ENCODE peak calls at places on chromosomes 11 and 22, in four cellular contexts. Y, J, M and Q are unnamed samples. For H3K36me3, the result is how much of the 10 kb centered on the place peaks cover.

GRCh38 chr11:65903068-65903481 is 2.9 kb upstream of the FOSL1 start:
- DNase-seq in M (no peak), Y (no peak), J (no peak), Q (no peak)

GRCh38 chr22:50469377-50470305 is 5.2 kb downstream of the SBF1 start:
- DNase-seq in Y (peak), J (no peak), M (peak), Q (no peak)

GRCh38 chr11:74970852-74971395 is 17.8 kb upstream of the NEU3 start:
- DNase-seq in J (no peak), Y (no peak), M (no peak), Q (no peak)

GRCh38 chr11:131763193-131763890 is 392.9 kb downstream of the NTM start:
- DNase-seq in J (no peak), Y (no peak), M (no peak), Q (no peak)

GRCh38 chr11:30326114-30326783 is 3.3 kb downstream of the ARL14EP start:
- DNase-seq in M (no peak), J (no peak), Y (no peak), Q (no peak)

GRCh38 chr22:23777776-23778575 is 5.3 kb downstream of the MMP11 start:
- DNase-seq in J (no peak), M (no peak), Y (no peak), Q (no peak)

GRCh38 chr22:33341611-33342010 is 283.4 kb upstream of the SYN3 start:
- DNase-seq in J (no peak), Y (no peak), M (no peak), Q (no peak)

GRCh38 chr11:16818284-16818683 is 79.8 kb downstream of the C11orf58 start:
- DNase-seq in Y (no peak), M (no peak), J (no peak), Q (no peak)

GRCh38 chr11:12087075-12087775 is 23.2 kb upstream of the MICAL2 start:
- DNase-seq in J (no peak), M (peak), Y (peak), Q (no peak)

GRCh38 chr22:42509548-42509947 is 10.0 kb downstream of the RRP7A start:
- DNase-seq in Y (no peak), M (no peak), J (no peak), Q (no peak)

GRCh38 chr22:17836977-17837742 is 62.9 kb upstream of the BID start:
- DNase-seq in Y (no peak), M (no peak), J (no peak), Q (no peak)

GRCh38 chr11:43687120-43687791 is 6.7 kb downstream of the HSD17B12 start:
- DNase-seq in Y (no peak), J (no peak), M (peak), Q (no peak)

GRCh38 chr11:95536049-95536448 is 253.5 kb downstream of the FAM76B start:
- DNase-seq in M (no peak), Y (no peak), J (no peak), Q (no peak)

GRCh38 chr11:67731583-67731982 is 57.2 kb upstream of the ALDH3B2 start:
- DNase-seq in Y (no peak), J (no peak), M (no peak), Q (no peak)

GRCh38 chr11:116073854-116074837 is 569.9 kb upstream of the CADM1 start:
- DNase-seq in M (no peak), J (no peak), Y (no peak), Q (no peak)

GRCh38 chr11:133443361-133443760 is 88.9 kb downstream of the OPCML start:
- DNase-seq in J (no peak), Y (no peak), M (no peak), Q (no peak)

GRCh38 chr11:103806130-103806900 is 230.1 kb upstream of the DDI1 start:
- DNase-seq in M (no peak), Y (no peak), J (no peak), Q (no peak)

GRCh38 chr11:123161386-123161785 is 33.7 kb downstream of the CLMP start:
- DNase-seq in Y (no peak), M (no peak), J (no peak), Q (no peak)

GRCh38 chr11:85795712-85796487 is 15.0 kb downstream of the SYTL2 start:
- DNase-seq in M (no peak), J (no peak), Y (no peak), Q (no peak)

GRCh38 chr22:20940178-20940790 is 23.1 kb downstream of the CRKL start:
- DNase-seq in M (no peak), J (no peak), Y (no peak), Q (no peak)

GRCh38 chr11:124846058-124846719 is 19.0 kb upstream of the ROBO3 start:
- DNase-seq in J (no peak), Y (no peak), M (no peak), Q (no peak)

GRCh38 chr11:124841186-124841585 is 24.0 kb upstream of the ROBO3 start:
- DNase-seq in Y (no peak), M (no peak), J (no peak), Q (no peak)

GRCh38 chr11:124844664-124845079 is 20.6 kb upstream of the ROBO3 start:
- DNase-seq in J (no peak), Y (no peak), M (no peak), Q (no peak)

GRCh38 chr11:124841765-124842700 is 23.2 kb upstream of the ROBO3 start:
- DNase-seq in J (no peak), M (no peak), Y (no peak), Q (no peak)

DNA sequence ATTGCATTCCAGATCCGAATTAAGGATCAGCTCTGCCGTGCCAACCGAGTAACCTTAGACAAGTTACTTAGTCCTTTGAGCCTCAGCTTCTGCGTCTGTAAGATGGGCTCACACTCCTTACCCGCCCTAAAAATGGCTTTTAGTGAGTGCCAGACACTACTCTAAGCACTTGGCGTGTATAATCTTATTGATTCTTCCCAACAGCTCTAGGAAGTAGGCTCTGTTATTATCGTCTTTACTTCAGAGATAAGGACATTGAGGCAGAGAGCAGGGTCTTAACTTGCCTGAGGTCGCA is 21.7 kb upstream of the ROBO3 start:
- DNase-seq in J (no peak), M (no peak), Y (no peak), Q (no peak)
- H3K4me3 ChIP-seq in J (no peak), M (no peak), Y (no peak), Q (no peak)

GRCh38 chr22:26292667-26292995 is 123.4 kb downstream of the SEZ6L start:
- DNase-seq in M (no peak), Y (no peak), J (no peak), Q (no peak)
- H3K27ac ChIP-seq in M (no peak), Y (no peak), J (no peak), Q (no peak)

DNA sequence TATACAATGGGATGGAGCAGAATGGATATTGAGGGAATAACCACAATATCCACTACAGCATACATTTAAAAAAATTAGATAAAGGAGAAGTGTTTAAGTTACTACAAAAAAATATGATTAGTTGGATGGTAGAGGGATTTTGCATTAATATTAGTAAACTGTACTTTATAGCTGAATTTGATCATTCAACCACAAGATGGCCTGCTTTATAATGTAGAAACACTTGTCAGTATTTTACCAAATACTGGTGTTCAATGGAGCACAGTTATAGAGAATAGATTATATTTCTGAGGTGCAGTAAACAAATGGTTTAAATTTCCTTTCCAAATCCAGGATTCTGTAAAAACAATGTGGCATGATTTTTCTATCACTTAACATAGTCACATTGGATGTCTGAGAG is 818.8 kb upstream of the CHORDC1 start:
- DNase-seq in Y (no peak), J (no peak), M (no peak), Q (no peak)
- H3K36me3 ChIP-seq in Y (under half), J (under half), M (under half), Q (under half)

GRCh38 chr11:64742087-64742939 is 1.6 kb downstream of the RASGRP2 start:
- DNase-seq in M (no peak), J (no peak), Y (peak), Q (no peak)
- H3K4me3 ChIP-seq in M (peak), J (peak), Y (peak), Q (peak)

GRCh38 chr11:46003647-46004046 is 81.2 kb downstream of the LARGE2 start:
- DNase-seq in J (no peak), Y (no peak), M (no peak), Q (no peak)

GRCh38 chr11:46010100-46010499 is 87.6 kb downstream of the LARGE2 start:
- DNase-seq in J (no peak), Y (no peak), M (no peak), Q (no peak)

GRCh38 chr11:46002146-46002545 is 79.7 kb downstream of the LARGE2 start:
- DNase-seq in J (no peak), M (no peak), Y (no peak), Q (no peak)

GRCh38 chr11:46009647-46010046 is 87.2 kb downstream of the LARGE2 start:
- DNase-seq in M (no peak), J (no peak), Y (no peak), Q (no peak)

DNA sequence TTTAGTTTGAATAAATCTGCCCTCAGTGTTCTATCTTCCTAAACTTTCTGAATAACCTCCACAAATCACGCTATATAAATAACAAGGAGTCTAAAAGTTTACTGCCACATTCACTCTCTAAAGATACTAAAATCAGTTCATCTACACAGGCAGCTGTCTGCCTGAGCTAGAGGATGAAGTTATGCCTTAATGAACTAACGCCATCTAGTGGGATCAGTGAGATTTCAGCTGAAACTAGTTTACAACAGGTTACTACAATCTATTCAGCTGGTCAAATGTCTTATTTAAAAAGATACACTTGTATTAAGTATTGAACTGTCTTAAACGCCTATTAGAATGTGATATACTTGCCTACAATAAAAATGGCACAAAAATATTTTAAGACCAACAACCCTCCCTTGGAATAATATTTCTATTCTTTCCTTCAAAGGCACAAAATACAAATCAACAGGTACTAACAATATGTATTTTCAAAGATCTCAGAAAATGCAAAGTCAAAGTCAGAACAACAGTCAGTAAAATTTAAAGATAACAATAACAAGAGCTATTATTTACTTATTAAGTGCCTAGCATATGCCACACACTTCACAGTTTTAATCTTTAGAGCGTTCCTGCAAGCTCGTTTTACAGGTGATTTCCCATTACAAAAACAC is 84.1 kb downstream of the LARGE2 start:
- DNase-seq in M (peak), Y (no peak), J (no peak), Q (peak)
- H3K27ac ChIP-seq in M (no peak), Y (no peak), J (no peak), Q (no peak)

GRCh38 chr22:38715176-38715764 is 9.5 kb downstream of the GTPBP1 start:
- DNase-seq in J (no peak), M (no peak), Y (peak), Q (no peak)

GRCh38 chr22:38712496-38713207 is 6.9 kb downstream of the GTPBP1 start:
- DNase-seq in M (no peak), Y (no peak), J (no peak), Q (no peak)

GRCh38 chr22:38716271-38716670 is 10.5 kb downstream of the GTPBP1 start:
- DNase-seq in Y (no peak), J (no peak), M (no peak), Q (no peak)

GRCh38 chr22:38715852-38716251 is 10.1 kb downstream of the GTPBP1 start:
- DNase-seq in Y (no peak), J (no peak), M (no peak), Q (no peak)

GRCh38 chr22:38713921-38714320 is 8.2 kb downstream of the GTPBP1 start:
- DNase-seq in J (no peak), Y (no peak), M (no peak), Q (no peak)
- H3K36me3 ChIP-seq in J (under half), Y (half or more), M (under half), Q (under half)

GRCh38 chr22:47354668-47355387 is 592.4 kb downstream of the TBC1D22A start:
- DNase-seq in J (no peak), Y (no peak), M (no peak), Q (no peak)

GRCh38 chr22:47352920-47353700 is 590.7 kb downstream of the TBC1D22A start:
- DNase-seq in Y (peak), M (no peak), J (peak), Q (no peak)

GRCh38 chr22:47355388-47355725 is 592.9 kb downstream of the TBC1D22A start:
- DNase-seq in M (no peak), J (no peak), Y (no peak), Q (no peak)

GRCh38 chr22:47355776-47356432 is 593.5 kb downstream of the TBC1D22A start:
- DNase-seq in M (no peak), Y (peak), J (no peak), Q (no peak)

GRCh38 chr22:47351836-47352579 is 589.6 kb downstream of the TBC1D22A start:
- DNase-seq in Y (peak), J (peak), M (no peak), Q (no peak)
- H3K4me3 ChIP-seq in Y (no peak), J (no peak), M (no peak), Q (no peak)

DNA sequence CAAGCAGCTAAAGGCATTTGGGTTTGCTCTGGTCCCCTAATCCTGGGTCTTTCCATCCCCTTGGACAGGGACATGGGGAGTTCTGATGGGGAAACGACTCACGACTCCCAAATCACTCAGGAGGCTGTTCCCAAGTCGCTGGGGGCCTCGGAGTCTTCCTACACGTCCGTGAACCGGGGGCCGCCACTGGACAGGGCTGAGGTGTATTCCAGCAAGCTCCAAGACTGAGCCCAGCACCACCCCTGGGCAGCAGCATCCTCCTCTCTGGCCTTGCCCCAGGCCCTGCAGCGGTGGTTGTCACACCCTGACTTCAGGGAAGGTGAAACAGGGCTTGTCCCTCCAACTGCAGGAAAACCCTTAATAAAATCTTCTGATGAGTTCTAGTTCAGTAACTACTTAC is 10.7 kb downstream of the UPK3A start:
- DNase-seq in Y (no peak), J (no peak), M (no peak), Q (no peak)
- H3K27ac ChIP-seq in Y (no peak), J (no peak), M (no peak), Q (no peak)

DNA sequence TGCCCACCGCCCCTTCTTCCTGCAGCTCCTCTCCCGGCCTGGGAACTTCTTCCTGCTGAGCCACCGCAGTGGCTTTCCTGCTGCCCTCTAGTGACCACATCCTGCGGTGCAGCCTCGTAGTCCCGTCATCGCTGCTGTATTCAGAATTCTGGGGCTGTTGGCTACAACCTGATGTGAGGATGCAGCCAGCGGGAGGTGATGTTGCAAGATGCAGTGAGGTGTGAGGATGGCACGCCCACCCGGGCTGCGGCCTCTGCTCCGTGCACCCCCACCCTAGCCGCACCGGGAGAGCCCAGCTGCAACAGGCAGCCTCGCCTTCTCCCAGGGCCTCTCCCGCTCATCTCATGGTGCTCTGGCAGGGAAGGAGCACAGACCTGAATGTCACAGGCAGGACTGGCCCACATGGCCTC is 10.1 kb downstream of the CHST1 start:
- DNase-seq in Y (peak), M (peak), J (peak), Q (peak)
- H3K36me3 ChIP-seq in Y (under half), M (under half), J (under half), Q (under half)

GRCh38 chr11:117203069-117203407 is 3.9 kb downstream of the TAGLN start:
- DNase-seq in J (no peak), M (no peak), Y (no peak), Q (no peak)

GRCh38 chr11:117200813-117201515 is 1.8 kb downstream of the TAGLN start:
- DNase-seq in J (no peak), Y (no peak), M (no peak), Q (no peak)

GRCh38 chr11:117201516-117201866 is 2.3 kb downstream of the TAGLN start:
- DNase-seq in M (no peak), J (no peak), Y (no peak), Q (no peak)

GRCh38 chr11:117202386-117203068 is 3.4 kb downstream of the TAGLN start:
- DNase-seq in Y (no peak), M (no peak), J (no peak), Q (no peak)

DNA sequence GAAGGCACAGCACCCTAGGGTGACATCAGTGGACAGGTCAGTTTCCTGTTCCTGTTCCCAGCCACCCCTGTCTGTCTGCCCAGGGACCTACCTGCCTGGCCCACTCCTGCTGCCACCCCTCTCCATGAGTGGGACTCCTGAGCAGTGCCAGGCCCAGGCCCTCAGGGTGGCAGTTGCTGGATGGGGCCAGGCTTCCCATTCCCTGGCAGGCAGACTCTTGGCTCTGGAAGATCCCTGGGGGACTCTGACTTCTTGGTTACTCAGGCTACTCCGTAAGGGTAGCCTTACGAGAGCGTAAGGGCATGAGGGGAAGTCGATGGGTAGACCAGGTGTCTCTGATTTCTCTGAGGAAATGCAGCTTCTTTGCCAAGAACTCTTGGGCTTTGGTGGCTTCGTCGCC is 2.7 kb downstream of the TAGLN start:
- DNase-seq in J (no peak), M (no peak), Y (no peak), Q (no peak)
- H3K4me3 ChIP-seq in J (peak), M (peak), Y (peak), Q (no peak)